ENCODE peak calls at places on chromosome 21, in eight cellular contexts. One of them, this sample, is unnamed.

GRCh38 chr21:45130324-45130774 is 56.0 kb downstream of the ADARB1 start:
- DNase-seq in cardiac fibroblast: peak
- DNase-seq in activated CD8-positive, alpha-beta memory T cell treated with anti-CD3 and anti-CD28 coated beads for 4 hours: no peak
- DNase-seq in posterior vena cava: no peak
- DNase-seq in ELF-1: no peak
- DNase-seq in NCI-H774: no peak
- DNase-seq in lung: no peak
- DNase-seq in stimulated activated CD4-positive, alpha-beta T cell treated with anti-CD3 and anti-CD28 coated beads, Interleukin-12 subunit alpha, Interleukin-12 subunit beta, amount 100 ng/mL, for 24 hours: no peak
- DNase-seq in this sample: peak

GRCh38 chr21:42255825-42256224 is 36.9 kb downstream of the ABCG1 start:
- DNase-seq in cardiac fibroblast: no peak
- DNase-seq in activated CD8-positive, alpha-beta memory T cell treated with anti-CD3 and anti-CD28 coated beads for 4 hours: no peak
- DNase-seq in posterior vena cava: no peak
- DNase-seq in ELF-1: no peak
- DNase-seq in NCI-H774: no peak
- DNase-seq in lung: no peak
- DNase-seq in stimulated activated CD4-positive, alpha-beta T cell treated with anti-CD3 and anti-CD28 coated beads, Interleukin-12 subunit alpha, Interleukin-12 subunit beta, amount 100 ng/mL, for 24 hours: no peak
- DNase-seq in this sample: no peak

GRCh38 chr21:30839304-30839703 is 9.7 kb upstream of the KRTAP7-1 start:
- DNase-seq in cardiac fibroblast: peak
- DNase-seq in activated CD8-positive, alpha-beta memory T cell treated with anti-CD3 and anti-CD28 coated beads for 4 hours: no peak
- DNase-seq in posterior vena cava: no peak
- DNase-seq in ELF-1: peak
- DNase-seq in NCI-H774: no peak
- DNase-seq in lung: no peak
- DNase-seq in stimulated activated CD4-positive, alpha-beta T cell treated with anti-CD3 and anti-CD28 coated beads, Interleukin-12 subunit alpha, Interleukin-12 subunit beta, amount 100 ng/mL, for 24 hours: peak
- DNase-seq in this sample: no peak

GRCh38 chr21:16193758-16194606 is 464.2 kb downstream of the USP25 start:
- DNase-seq in cardiac fibroblast: peak
- DNase-seq in activated CD8-positive, alpha-beta memory T cell treated with anti-CD3 and anti-CD28 coated beads for 4 hours: no peak
- DNase-seq in posterior vena cava: peak
- DNase-seq in ELF-1: peak
- DNase-seq in NCI-H774: no peak
- DNase-seq in lung: peak
- DNase-seq in stimulated activated CD4-positive, alpha-beta T cell treated with anti-CD3 and anti-CD28 coated beads, Interleukin-12 subunit alpha, Interleukin-12 subunit beta, amount 100 ng/mL, for 24 hours: no peak
- DNase-seq in this sample: peak

GRCh38 chr21:35178812-35179211 is 129.7 kb upstream of the RUNX1 start:
- DNase-seq in cardiac fibroblast: peak
- DNase-seq in activated CD8-positive, alpha-beta memory T cell treated with anti-CD3 and anti-CD28 coated beads for 4 hours: no peak
- DNase-seq in posterior vena cava: no peak
- DNase-seq in ELF-1: no peak
- DNase-seq in NCI-H774: no peak
- DNase-seq in lung: no peak
- DNase-seq in stimulated activated CD4-positive, alpha-beta T cell treated with anti-CD3 and anti-CD28 coated beads, Interleukin-12 subunit alpha, Interleukin-12 subunit beta, amount 100 ng/mL, for 24 hours: no peak
- DNase-seq in this sample: no peak

GRCh38 chr21:37811711-37812110 is 104.5 kb downstream of the KCNJ6 start:
- DNase-seq in cardiac fibroblast: no peak
- DNase-seq in activated CD8-positive, alpha-beta memory T cell treated with anti-CD3 and anti-CD28 coated beads for 4 hours: no peak
- DNase-seq in posterior vena cava: no peak
- DNase-seq in ELF-1: no peak
- DNase-seq in NCI-H774: no peak
- DNase-seq in lung: no peak
- DNase-seq in stimulated activated CD4-positive, alpha-beta T cell treated with anti-CD3 and anti-CD28 coated beads, Interleukin-12 subunit alpha, Interleukin-12 subunit beta, amount 100 ng/mL, for 24 hours: no peak
- DNase-seq in this sample: no peak

GRCh38 chr21:37615962-37616361 is 249.4 kb downstream of the DYRK1A start:
- DNase-seq in cardiac fibroblast: no peak
- DNase-seq in activated CD8-positive, alpha-beta memory T cell treated with anti-CD3 and anti-CD28 coated beads for 4 hours: no peak
- DNase-seq in posterior vena cava: no peak
- DNase-seq in ELF-1: no peak
- DNase-seq in NCI-H774: no peak
- DNase-seq in lung: no peak
- DNase-seq in stimulated activated CD4-positive, alpha-beta T cell treated with anti-CD3 and anti-CD28 coated beads, Interleukin-12 subunit alpha, Interleukin-12 subunit beta, amount 100 ng/mL, for 24 hours: no peak
- DNase-seq in this sample: no peak

GRCh38 chr21:14982336-14982735 is 82.5 kb downstream of the NRIP1 start:
- DNase-seq in cardiac fibroblast: no peak
- DNase-seq in activated CD8-positive, alpha-beta memory T cell treated with anti-CD3 and anti-CD28 coated beads for 4 hours: no peak
- DNase-seq in posterior vena cava: no peak
- DNase-seq in ELF-1: no peak
- DNase-seq in NCI-H774: no peak
- DNase-seq in lung: no peak
- DNase-seq in stimulated activated CD4-positive, alpha-beta T cell treated with anti-CD3 and anti-CD28 coated beads, Interleukin-12 subunit alpha, Interleukin-12 subunit beta, amount 100 ng/mL, for 24 hours: no peak
- DNase-seq in this sample: no peak

GRCh38 chr21:17051054-17051453 is 461.8 kb upstream of the CXADR start:
- DNase-seq in cardiac fibroblast: no peak
- DNase-seq in activated CD8-positive, alpha-beta memory T cell treated with anti-CD3 and anti-CD28 coated beads for 4 hours: no peak
- DNase-seq in posterior vena cava: no peak
- DNase-seq in ELF-1: peak
- DNase-seq in NCI-H774: no peak
- DNase-seq in lung: no peak
- DNase-seq in stimulated activated CD4-positive, alpha-beta T cell treated with anti-CD3 and anti-CD28 coated beads, Interleukin-12 subunit alpha, Interleukin-12 subunit beta, amount 100 ng/mL, for 24 hours: no peak
- DNase-seq in this sample: no peak

GRCh38 chr21:42763578-42764442 is 110.4 kb downstream of the PDE9A start:
- DNase-seq in cardiac fibroblast: no peak
- DNase-seq in activated CD8-positive, alpha-beta memory T cell treated with anti-CD3 and anti-CD28 coated beads for 4 hours: no peak
- DNase-seq in posterior vena cava: no peak
- DNase-seq in ELF-1: peak
- DNase-seq in NCI-H774: no peak
- DNase-seq in lung: no peak
- DNase-seq in stimulated activated CD4-positive, alpha-beta T cell treated with anti-CD3 and anti-CD28 coated beads, Interleukin-12 subunit alpha, Interleukin-12 subunit beta, amount 100 ng/mL, for 24 hours: no peak
- DNase-seq in this sample: no peak

GRCh38 chr21:17250651-17251294 is 262.1 kb upstream of the CXADR start:
- DNase-seq in cardiac fibroblast: peak
- DNase-seq in activated CD8-positive, alpha-beta memory T cell treated with anti-CD3 and anti-CD28 coated beads for 4 hours: no peak
- DNase-seq in posterior vena cava: no peak
- DNase-seq in ELF-1: no peak
- DNase-seq in NCI-H774: peak
- DNase-seq in lung: no peak
- DNase-seq in stimulated activated CD4-positive, alpha-beta T cell treated with anti-CD3 and anti-CD28 coated beads, Interleukin-12 subunit alpha, Interleukin-12 subunit beta, amount 100 ng/mL, for 24 hours: no peak
- DNase-seq in this sample: no peak

GRCh38 chr21:45592626-45593134 is 50.4 kb upstream of the SLC19A1 start:
- DNase-seq in cardiac fibroblast: no peak
- DNase-seq in activated CD8-positive, alpha-beta memory T cell treated with anti-CD3 and anti-CD28 coated beads for 4 hours: no peak
- DNase-seq in posterior vena cava: peak
- DNase-seq in ELF-1: no peak
- DNase-seq in NCI-H774: no peak
- DNase-seq in lung: no peak
- DNase-seq in stimulated activated CD4-positive, alpha-beta T cell treated with anti-CD3 and anti-CD28 coated beads, Interleukin-12 subunit alpha, Interleukin-12 subunit beta, amount 100 ng/mL, for 24 hours: no peak
- DNase-seq in this sample: no peak

GRCh38 chr21:45531393-45532215 is 10.6 kb downstream of the SLC19A1 start:
- DNase-seq in cardiac fibroblast: no peak
- DNase-seq in activated CD8-positive, alpha-beta memory T cell treated with anti-CD3 and anti-CD28 coated beads for 4 hours: no peak
- DNase-seq in posterior vena cava: peak
- DNase-seq in ELF-1: no peak
- DNase-seq in NCI-H774: no peak
- DNase-seq in lung: no peak
- DNase-seq in stimulated activated CD4-positive, alpha-beta T cell treated with anti-CD3 and anti-CD28 coated beads, Interleukin-12 subunit alpha, Interleukin-12 subunit beta, amount 100 ng/mL, for 24 hours: no peak
- DNase-seq in this sample: no peak

GRCh38 chr21:43292041-43292865 is 123.4 kb downstream of the CRYAA start:
- DNase-seq in cardiac fibroblast: no peak
- DNase-seq in activated CD8-positive, alpha-beta memory T cell treated with anti-CD3 and anti-CD28 coated beads for 4 hours: no peak
- DNase-seq in posterior vena cava: no peak
- DNase-seq in ELF-1: no peak
- DNase-seq in NCI-H774: no peak
- DNase-seq in lung: no peak
- DNase-seq in stimulated activated CD4-positive, alpha-beta T cell treated with anti-CD3 and anti-CD28 coated beads, Interleukin-12 subunit alpha, Interleukin-12 subunit beta, amount 100 ng/mL, for 24 hours: no peak
- DNase-seq in this sample: no peak

GRCh38 chr21:45136927-45137611 is 62.7 kb downstream of the ADARB1 start:
- DNase-seq in cardiac fibroblast: peak
- DNase-seq in activated CD8-positive, alpha-beta memory T cell treated with anti-CD3 and anti-CD28 coated beads for 4 hours: no peak
- DNase-seq in posterior vena cava: peak
- DNase-seq in ELF-1: peak
- DNase-seq in NCI-H774: no peak
- DNase-seq in lung: peak
- DNase-seq in stimulated activated CD4-positive, alpha-beta T cell treated with anti-CD3 and anti-CD28 coated beads, Interleukin-12 subunit alpha, Interleukin-12 subunit beta, amount 100 ng/mL, for 24 hours: peak
- DNase-seq in this sample: peak

GRCh38 chr21:42493109-42494060 is 2.6 kb downstream of the RSPH1 start:
- DNase-seq in cardiac fibroblast: no peak
- DNase-seq in activated CD8-positive, alpha-beta memory T cell treated with anti-CD3 and anti-CD28 coated beads for 4 hours: no peak
- DNase-seq in posterior vena cava: no peak
- DNase-seq in ELF-1: no peak
- DNase-seq in NCI-H774: no peak
- DNase-seq in lung: no peak
- DNase-seq in stimulated activated CD4-positive, alpha-beta T cell treated with anti-CD3 and anti-CD28 coated beads, Interleukin-12 subunit alpha, Interleukin-12 subunit beta, amount 100 ng/mL, for 24 hours: no peak
- DNase-seq in this sample: no peak

GRCh38 chr21:42314616-42315295 is 453 bp downstream of the TFF3 start:
- DNase-seq in cardiac fibroblast: no peak
- DNase-seq in activated CD8-positive, alpha-beta memory T cell treated with anti-CD3 and anti-CD28 coated beads for 4 hours: no peak
- DNase-seq in posterior vena cava: no peak
- DNase-seq in ELF-1: no peak
- DNase-seq in NCI-H774: no peak
- DNase-seq in lung: no peak
- DNase-seq in stimulated activated CD4-positive, alpha-beta T cell treated with anti-CD3 and anti-CD28 coated beads, Interleukin-12 subunit alpha, Interleukin-12 subunit beta, amount 100 ng/mL, for 24 hours: no peak
- DNase-seq in this sample: no peak

GRCh38 chr21:41611966-41612606 is 104.1 kb upstream of the TMPRSS2 start:
- DNase-seq in cardiac fibroblast: peak
- DNase-seq in activated CD8-positive, alpha-beta memory T cell treated with anti-CD3 and anti-CD28 coated beads for 4 hours: no peak
- DNase-seq in posterior vena cava: no peak
- DNase-seq in ELF-1: peak
- DNase-seq in NCI-H774: peak
- DNase-seq in lung: no peak
- DNase-seq in stimulated activated CD4-positive, alpha-beta T cell treated with anti-CD3 and anti-CD28 coated beads, Interleukin-12 subunit alpha, Interleukin-12 subunit beta, amount 100 ng/mL, for 24 hours: no peak
- DNase-seq in this sample: no peak

GRCh38 chr21:14877581-14878228 is 187.1 kb downstream of the NRIP1 start:
- DNase-seq in cardiac fibroblast: peak
- DNase-seq in activated CD8-positive, alpha-beta memory T cell treated with anti-CD3 and anti-CD28 coated beads for 4 hours: no peak
- DNase-seq in posterior vena cava: no peak
- DNase-seq in ELF-1: no peak
- DNase-seq in NCI-H774: no peak
- DNase-seq in lung: no peak
- DNase-seq in stimulated activated CD4-positive, alpha-beta T cell treated with anti-CD3 and anti-CD28 coated beads, Interleukin-12 subunit alpha, Interleukin-12 subunit beta, amount 100 ng/mL, for 24 hours: no peak
- DNase-seq in this sample: no peak

GRCh38 chr21:29697555-29698193 is 242.1 kb downstream of the GRIK1 start:
- DNase-seq in cardiac fibroblast: peak
- DNase-seq in activated CD8-positive, alpha-beta memory T cell treated with anti-CD3 and anti-CD28 coated beads for 4 hours: no peak
- DNase-seq in posterior vena cava: no peak
- DNase-seq in ELF-1: no peak
- DNase-seq in NCI-H774: no peak
- DNase-seq in lung: no peak
- DNase-seq in stimulated activated CD4-positive, alpha-beta T cell treated with anti-CD3 and anti-CD28 coated beads, Interleukin-12 subunit alpha, Interleukin-12 subunit beta, amount 100 ng/mL, for 24 hours: no peak
- DNase-seq in this sample: peak

GRCh38 chr21:34885125-34885524 is 164.0 kb downstream of the RUNX1 start:
- DNase-seq in cardiac fibroblast: no peak
- DNase-seq in activated CD8-positive, alpha-beta memory T cell treated with anti-CD3 and anti-CD28 coated beads for 4 hours: no peak
- DNase-seq in posterior vena cava: no peak
- DNase-seq in ELF-1: no peak
- DNase-seq in NCI-H774: no peak
- DNase-seq in lung: no peak
- DNase-seq in stimulated activated CD4-positive, alpha-beta T cell treated with anti-CD3 and anti-CD28 coated beads, Interleukin-12 subunit alpha, Interleukin-12 subunit beta, amount 100 ng/mL, for 24 hours: no peak
- DNase-seq in this sample: no peak

GRCh38 chr21:43306911-43307676 is 119.8 kb downstream of the SIK1 start:
- DNase-seq in cardiac fibroblast: peak
- DNase-seq in activated CD8-positive, alpha-beta memory T cell treated with anti-CD3 and anti-CD28 coated beads for 4 hours: no peak
- DNase-seq in posterior vena cava: peak
- DNase-seq in ELF-1: no peak
- DNase-seq in NCI-H774: no peak
- DNase-seq in lung: no peak
- DNase-seq in stimulated activated CD4-positive, alpha-beta T cell treated with anti-CD3 and anti-CD28 coated beads, Interleukin-12 subunit alpha, Interleukin-12 subunit beta, amount 100 ng/mL, for 24 hours: no peak
- DNase-seq in this sample: no peak

GRCh38 chr21:36640260-36641244 is 58.4 kb upstream of the SIM2 start:
- DNase-seq in cardiac fibroblast: no peak
- DNase-seq in activated CD8-positive, alpha-beta memory T cell treated with anti-CD3 and anti-CD28 coated beads for 4 hours: no peak
- DNase-seq in posterior vena cava: no peak
- DNase-seq in ELF-1: peak
- DNase-seq in NCI-H774: no peak
- DNase-seq in lung: no peak
- DNase-seq in stimulated activated CD4-positive, alpha-beta T cell treated with anti-CD3 and anti-CD28 coated beads, Interleukin-12 subunit alpha, Interleukin-12 subunit beta, amount 100 ng/mL, for 24 hours: no peak
- DNase-seq in this sample: no peak

GRCh38 chr21:14923468-14923867 is 141.3 kb downstream of the NRIP1 start:
- DNase-seq in cardiac fibroblast: peak
- DNase-seq in activated CD8-positive, alpha-beta memory T cell treated with anti-CD3 and anti-CD28 coated beads for 4 hours: no peak
- DNase-seq in posterior vena cava: no peak
- DNase-seq in ELF-1: no peak
- DNase-seq in NCI-H774: no peak
- DNase-seq in lung: no peak
- DNase-seq in stimulated activated CD4-positive, alpha-beta T cell treated with anti-CD3 and anti-CD28 coated beads, Interleukin-12 subunit alpha, Interleukin-12 subunit beta, amount 100 ng/mL, for 24 hours: no peak
- DNase-seq in this sample: no peak

GRCh38 chr21:23016617-23017016 is 2018.4 kb downstream of the NCAM2 start:
- DNase-seq in cardiac fibroblast: no peak
- DNase-seq in activated CD8-positive, alpha-beta memory T cell treated with anti-CD3 and anti-CD28 coated beads for 4 hours: no peak
- DNase-seq in posterior vena cava: no peak
- DNase-seq in ELF-1: no peak
- DNase-seq in NCI-H774: no peak
- DNase-seq in lung: no peak
- DNase-seq in stimulated activated CD4-positive, alpha-beta T cell treated with anti-CD3 and anti-CD28 coated beads, Interleukin-12 subunit alpha, Interleukin-12 subunit beta, amount 100 ng/mL, for 24 hours: no peak
- DNase-seq in this sample: no peak

This sample was measured in SIG-M5.